ENCODE peak calls at places on chromosomes 13 and 19, in eight cellular contexts. M, I, J, A, R, Q, N and D are unnamed samples.

GRCh38 chr19:39599116-39599515 is 3.2 kb upstream of the LGALS13 start:
- DNase-seq in M (peak), I (no peak), J (no peak), A (no peak), R (no peak), Q (no peak), N (no peak), D (peak)

GRCh38 chr13:74573654-74574053 is 439.4 kb upstream of the KLF12 start:
- DNase-seq in M (no peak), I (no peak), J (peak), A (no peak), R (no peak), Q (no peak), N (no peak), D (peak)

GRCh38 chr13:57633950-57634828 is 2.6 kb downstream of the PCDH17 start:
- DNase-seq in M (no peak), I (peak), J (no peak), A (no peak), R (no peak), Q (no peak), N (peak), D (peak)

GRCh38 chr13:104949840-104950805 is 1585.3 kb downstream of the EFNB2 start:
- DNase-seq in M (peak), I (no peak), J (no peak), A (peak), R (no peak), Q (peak), N (no peak), D (no peak)

GRCh38 chr13:44191504-44192171 is 182.0 kb upstream of the SERP2 start:
- DNase-seq in M (peak), I (no peak), J (no peak), A (no peak), R (no peak), Q (no peak), N (no peak), D (peak)

GRCh38 chr19:2083174-2083854 is 12.8 kb downstream of the MOB3A start:
- DNase-seq in M (no peak), I (no peak), J (no peak), A (no peak), R (no peak), Q (no peak), N (no peak), D (peak)

GRCh38 chr19:17311455-17312248 is 2.3 kb downstream of the DDA1 start:
- DNase-seq in M (no peak), I (no peak), J (no peak), A (peak), R (no peak), Q (peak), N (no peak), D (no peak)

GRCh38 chr19:38674388-38675133 is 27.1 kb downstream of the ACTN4 start:
- DNase-seq in M (no peak), I (no peak), J (no peak), A (no peak), R (no peak), Q (no peak), N (peak), D (no peak)

GRCh38 chr19:12365372-12366162 is at the start of gene ZNF442:
- DNase-seq in M (peak), I (peak), J (peak), A (peak), R (peak), Q (peak), N (peak), D (peak)

GRCh38 chr13:110300090-110300815 is 6.7 kb downstream of the COL4A1 start:
- DNase-seq in M (no peak), I (no peak), J (no peak), A (no peak), R (no peak), Q (no peak), N (no peak), D (no peak)

GRCh38 chr13:50509167-50509566 is 334.3 kb downstream of the DLEU7 start:
- DNase-seq in M (no peak), I (no peak), J (no peak), A (no peak), R (no peak), Q (no peak), N (no peak), D (no peak)

GRCh38 chr19:1247747-1248453 is 483 bp upstream of the MIDN start:
- DNase-seq in M (peak), I (peak), J (peak), A (no peak), R (peak), Q (no peak), N (peak), D (peak)

GRCh38 chr13:36297600-36298338 is at the start of gene CCDC169:
- DNase-seq in M (peak), I (peak), J (peak), A (peak), R (peak), Q (no peak), N (peak), D (peak)

GRCh38 chr19:18223860-18224524 is 2.2 kb downstream of the PDE4C start:
- DNase-seq in M (peak), I (peak), J (peak), A (no peak), R (peak), Q (no peak), N (peak), D (peak)

GRCh38 chr19:16400911-16401675 is 70.7 kb downstream of the EPS15L1 start:
- DNase-seq in M (no peak), I (no peak), J (no peak), A (no peak), R (no peak), Q (no peak), N (peak), D (peak)

GRCh38 chr13:64470751-64471150 is 2759.4 kb downstream of the PCDH9 start:
- DNase-seq in M (no peak), I (no peak), J (no peak), A (no peak), R (no peak), Q (no peak), N (no peak), D (no peak)

GRCh38 chr13:64471916-64472315 is 2758.2 kb downstream of the PCDH9 start:
- DNase-seq in M (peak), I (no peak), J (no peak), A (no peak), R (no peak), Q (no peak), N (no peak), D (no peak)
- TF ChIP-seq CTCF in M (peak), I (no peak), J (no peak), A (peak), R (no peak), Q (peak), N (no peak), D (no peak)

GRCh38 chr19:10219678-10220077 is 11.5 kb downstream of the S1PR2 start:
- DNase-seq in M (peak), I (no peak), J (no peak), A (no peak), R (no peak), Q (no peak), N (no peak), D (peak)
- TF ChIP-seq CTCF in M (peak), I (no peak), J (peak), A (peak), R (no peak), Q (peak), N (peak), D (peak)

DNA sequence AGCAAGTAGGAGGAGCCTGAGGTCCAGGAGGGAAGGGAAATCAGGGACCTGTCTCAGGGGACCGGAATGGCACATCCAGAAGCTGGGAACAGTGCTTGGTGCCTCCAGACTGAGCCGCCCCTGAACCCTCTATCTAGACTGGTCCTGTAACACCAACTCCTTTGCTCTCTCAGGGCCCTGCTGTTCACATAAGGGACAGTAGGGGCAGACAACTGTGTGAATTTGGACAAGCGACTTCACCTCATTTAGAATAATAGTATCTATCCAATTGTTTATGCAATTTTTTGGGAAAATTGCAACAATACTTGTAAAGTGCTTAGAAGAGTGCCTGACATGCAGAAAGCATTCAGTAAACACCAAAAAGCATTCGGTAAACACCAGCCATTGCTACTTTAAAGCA is 14.0 kb downstream of the SYMPK start:
- DNase-seq in M (no peak), I (no peak), J (no peak), A (no peak), R (no peak), Q (no peak), N (no peak), D (peak)
- TF ChIP-seq CTCF in M (peak), I (no peak), J (peak), A (peak), R (no peak), Q (peak), N (no peak), D (no peak)

GRCh38 chr13:72390909-72391308 is 336.5 kb downstream of the MZT1 start:
- DNase-seq in M (no peak), I (no peak), J (no peak), A (peak), R (no peak), Q (peak), N (no peak), D (no peak)
- TF ChIP-seq CTCF in M (no peak), I (no peak), J (no peak), A (no peak), R (no peak), Q (no peak), N (no peak), D (no peak)

DNA sequence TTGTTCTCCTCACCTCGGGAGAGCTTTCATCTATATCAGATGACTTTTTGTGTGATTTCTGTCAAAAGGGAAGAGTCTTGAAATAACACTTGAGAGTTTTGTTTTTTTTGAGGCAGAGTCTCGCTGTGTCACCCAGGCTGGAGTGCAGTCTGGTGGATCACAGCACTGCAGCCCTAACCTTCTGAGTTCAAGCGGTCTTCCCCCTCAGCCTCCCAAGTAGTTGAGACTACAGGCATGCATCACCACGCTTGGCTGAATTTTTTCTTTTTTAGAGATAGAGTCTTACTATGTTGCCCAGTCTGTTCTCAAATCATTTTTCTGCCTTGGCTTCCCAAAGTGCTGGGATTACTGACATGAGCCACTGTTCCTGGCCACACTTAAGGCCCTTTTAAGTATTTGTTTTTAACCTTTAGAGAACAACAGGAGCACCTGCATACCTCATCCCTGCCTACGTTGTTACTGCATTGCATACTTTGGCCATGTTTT is 11.4 kb downstream of the NDFIP2 start:
- DNase-seq in M (peak), I (no peak), J (no peak), A (no peak), R (no peak), Q (no peak), N (no peak), D (peak)
- TF ChIP-seq CTCF in M (no peak), I (no peak), J (no peak), A (no peak), R (no peak), Q (no peak), N (no peak), D (no peak)

GRCh38 chr19:42515241-42515832 is 12.9 kb downstream of the CEACAM1 start:
- DNase-seq in M (no peak), I (no peak), J (no peak), A (no peak), R (no peak), Q (no peak), N (no peak), D (no peak)
- TF ChIP-seq CTCF in M (no peak), I (no peak), J (no peak), A (no peak), R (no peak), Q (no peak), N (no peak), D (no peak)

DNA sequence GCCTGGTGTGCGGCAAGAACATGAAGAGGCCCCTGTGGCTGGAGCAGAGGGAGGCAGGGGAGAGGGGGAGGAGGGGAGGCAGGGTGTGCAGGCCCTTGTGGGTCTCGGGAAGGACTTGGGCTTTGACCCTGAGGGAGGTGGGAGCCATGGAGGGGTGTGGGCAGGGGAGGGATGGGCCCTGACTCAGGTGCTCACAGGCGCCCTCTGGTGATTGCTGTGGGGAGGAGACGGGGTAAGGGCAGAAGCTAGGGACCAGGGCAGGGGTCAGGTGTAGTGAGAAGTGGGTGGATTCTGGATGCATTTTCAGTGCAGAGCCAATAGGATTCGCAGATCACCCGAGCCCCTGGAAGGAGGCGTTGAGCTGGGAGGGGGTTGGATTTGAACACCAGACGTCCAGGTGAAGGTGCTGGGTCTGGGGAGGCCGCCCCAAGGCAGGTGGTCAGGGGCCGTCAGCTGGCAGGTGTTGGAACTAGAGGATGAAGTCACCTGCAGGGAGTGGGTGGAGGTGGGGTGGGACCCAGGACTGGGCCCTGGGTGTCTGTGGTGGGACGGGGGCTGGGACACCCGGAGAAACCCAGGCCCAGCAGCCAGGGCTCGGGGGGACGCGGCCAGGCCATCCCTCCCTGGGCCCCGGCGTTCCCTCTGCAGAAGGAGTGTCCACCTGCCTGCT is 185.4 kb downstream of the KDM4B start:
- DNase-seq in M (peak), I (peak), J (no peak), A (no peak), R (no peak), Q (no peak), N (peak), D (peak)
- TF ChIP-seq CTCF in M (peak), I (peak), J (peak), A (peak), R (peak), Q (peak), N (peak), D (peak)